ENCODE peak calls at places on chromosomes 2 and 18, in eight cellular contexts. One of them, this sample, is unnamed.

GRCh38 chr2:101368371-101368770 is 18.9 kb downstream of the CREG2 start:
- DNase-seq in stimulated activated naive CD8-positive, alpha-beta T cell treated with anti-CD3 and anti-CD28 coated beads, Interleukin-15, Interleukin-2, amounts not matched to agents 100 U/mL and 50 U/mL, for 24 hours: no peak
- DNase-seq in activated naive CD8-positive, alpha-beta T cell treated with anti-CD3 and anti-CD28 coated beads, Interleukin-2, amount 50 U/mL, for 16 hours: no peak
- DNase-seq in Karpas-422: no peak
- DNase-seq in KG1: no peak
- DNase-seq in NCI-H1092: no peak
- DNase-seq in activated T-helper 1 cell treated with Interleukin-2 at 50 U/mL for 16 hours: no peak
- DNase-seq in HT1080: no peak
- DNase-seq in this sample: no peak

GRCh38 chr18:58721586-58722160 is 50.4 kb downstream of the MALT1 start:
- DNase-seq in stimulated activated naive CD8-positive, alpha-beta T cell treated with anti-CD3 and anti-CD28 coated beads, Interleukin-15, Interleukin-2, amounts not matched to agents 100 U/mL and 50 U/mL, for 24 hours: no peak
- DNase-seq in activated naive CD8-positive, alpha-beta T cell treated with anti-CD3 and anti-CD28 coated beads, Interleukin-2, amount 50 U/mL, for 16 hours: no peak
- DNase-seq in Karpas-422: no peak
- DNase-seq in KG1: no peak
- DNase-seq in NCI-H1092: no peak
- DNase-seq in activated T-helper 1 cell treated with Interleukin-2 at 50 U/mL for 16 hours: no peak
- DNase-seq in HT1080: no peak
- DNase-seq in this sample: no peak

GRCh38 chr2:68368657-68369339 is 3.7 kb downstream of the PLEK start:
- DNase-seq in stimulated activated naive CD8-positive, alpha-beta T cell treated with anti-CD3 and anti-CD28 coated beads, Interleukin-15, Interleukin-2, amounts not matched to agents 100 U/mL and 50 U/mL, for 24 hours: no peak
- DNase-seq in activated naive CD8-positive, alpha-beta T cell treated with anti-CD3 and anti-CD28 coated beads, Interleukin-2, amount 50 U/mL, for 16 hours: no peak
- DNase-seq in Karpas-422: peak; percentile 54
- DNase-seq in KG1: no peak
- DNase-seq in NCI-H1092: no peak
- DNase-seq in activated T-helper 1 cell treated with Interleukin-2 at 50 U/mL for 16 hours: no peak
- DNase-seq in HT1080: peak; percentile 87
- DNase-seq in this sample: no peak

GRCh38 chr2:232075859-232076258 is 114.3 kb downstream of the DIS3L2 start:
- DNase-seq in stimulated activated naive CD8-positive, alpha-beta T cell treated with anti-CD3 and anti-CD28 coated beads, Interleukin-15, Interleukin-2, amounts not matched to agents 100 U/mL and 50 U/mL, for 24 hours: no peak
- DNase-seq in activated naive CD8-positive, alpha-beta T cell treated with anti-CD3 and anti-CD28 coated beads, Interleukin-2, amount 50 U/mL, for 16 hours: no peak
- DNase-seq in Karpas-422: no peak
- DNase-seq in KG1: no peak
- DNase-seq in NCI-H1092: no peak
- DNase-seq in activated T-helper 1 cell treated with Interleukin-2 at 50 U/mL for 16 hours: no peak
- DNase-seq in HT1080: no peak
- DNase-seq in this sample: no peak

GRCh38 chr18:49073431-49073830 is 122.7 kb upstream of the SMAD7 start:
- DNase-seq in stimulated activated naive CD8-positive, alpha-beta T cell treated with anti-CD3 and anti-CD28 coated beads, Interleukin-15, Interleukin-2, amounts not matched to agents 100 U/mL and 50 U/mL, for 24 hours: no peak
- DNase-seq in activated naive CD8-positive, alpha-beta T cell treated with anti-CD3 and anti-CD28 coated beads, Interleukin-2, amount 50 U/mL, for 16 hours: no peak
- DNase-seq in Karpas-422: no peak
- DNase-seq in KG1: no peak
- DNase-seq in NCI-H1092: no peak
- DNase-seq in activated T-helper 1 cell treated with Interleukin-2 at 50 U/mL for 16 hours: no peak
- DNase-seq in HT1080: no peak
- DNase-seq in this sample: no peak

GRCh38 chr2:232076736-232077135 is 115.2 kb downstream of the DIS3L2 start:
- DNase-seq in stimulated activated naive CD8-positive, alpha-beta T cell treated with anti-CD3 and anti-CD28 coated beads, Interleukin-15, Interleukin-2, amounts not matched to agents 100 U/mL and 50 U/mL, for 24 hours: no peak
- DNase-seq in activated naive CD8-positive, alpha-beta T cell treated with anti-CD3 and anti-CD28 coated beads, Interleukin-2, amount 50 U/mL, for 16 hours: no peak
- DNase-seq in Karpas-422: no peak
- DNase-seq in KG1: no peak
- DNase-seq in NCI-H1092: no peak
- DNase-seq in activated T-helper 1 cell treated with Interleukin-2 at 50 U/mL for 16 hours: no peak
- DNase-seq in HT1080: no peak
- DNase-seq in this sample: no peak

GRCh38 chr18:43314931-43315330 is 37.6 kb upstream of the SYT4 start:
- DNase-seq in stimulated activated naive CD8-positive, alpha-beta T cell treated with anti-CD3 and anti-CD28 coated beads, Interleukin-15, Interleukin-2, amounts not matched to agents 100 U/mL and 50 U/mL, for 24 hours: no peak
- DNase-seq in activated naive CD8-positive, alpha-beta T cell treated with anti-CD3 and anti-CD28 coated beads, Interleukin-2, amount 50 U/mL, for 16 hours: no peak
- DNase-seq in Karpas-422: no peak
- DNase-seq in KG1: no peak
- DNase-seq in NCI-H1092: no peak
- DNase-seq in activated T-helper 1 cell treated with Interleukin-2 at 50 U/mL for 16 hours: no peak
- DNase-seq in HT1080: peak; percentile 2
- DNase-seq in this sample: no peak

GRCh38 chr2:236935656-236936445 is 149.8 kb upstream of the COPS8 start:
- DNase-seq in stimulated activated naive CD8-positive, alpha-beta T cell treated with anti-CD3 and anti-CD28 coated beads, Interleukin-15, Interleukin-2, amounts not matched to agents 100 U/mL and 50 U/mL, for 24 hours: no peak
- DNase-seq in activated naive CD8-positive, alpha-beta T cell treated with anti-CD3 and anti-CD28 coated beads, Interleukin-2, amount 50 U/mL, for 16 hours: no peak
- DNase-seq in Karpas-422: no peak
- DNase-seq in KG1: no peak
- DNase-seq in NCI-H1092: no peak
- DNase-seq in activated T-helper 1 cell treated with Interleukin-2 at 50 U/mL for 16 hours: no peak
- DNase-seq in HT1080: no peak
- DNase-seq in this sample: no peak

GRCh38 chr18:29749699-29750098 is 1292.8 kb downstream of the DSC3 start:
- DNase-seq in stimulated activated naive CD8-positive, alpha-beta T cell treated with anti-CD3 and anti-CD28 coated beads, Interleukin-15, Interleukin-2, amounts not matched to agents 100 U/mL and 50 U/mL, for 24 hours: no peak
- DNase-seq in activated naive CD8-positive, alpha-beta T cell treated with anti-CD3 and anti-CD28 coated beads, Interleukin-2, amount 50 U/mL, for 16 hours: no peak
- DNase-seq in Karpas-422: no peak
- DNase-seq in KG1: no peak
- DNase-seq in NCI-H1092: no peak
- DNase-seq in activated T-helper 1 cell treated with Interleukin-2 at 50 U/mL for 16 hours: no peak
- DNase-seq in HT1080: no peak
- DNase-seq in this sample: no peak

GRCh38 chr2:209472871-209473270 is 49.0 kb downstream of the MAP2 start:
- DNase-seq in stimulated activated naive CD8-positive, alpha-beta T cell treated with anti-CD3 and anti-CD28 coated beads, Interleukin-15, Interleukin-2, amounts not matched to agents 100 U/mL and 50 U/mL, for 24 hours: no peak
- DNase-seq in activated naive CD8-positive, alpha-beta T cell treated with anti-CD3 and anti-CD28 coated beads, Interleukin-2, amount 50 U/mL, for 16 hours: no peak
- DNase-seq in Karpas-422: no peak
- DNase-seq in KG1: no peak
- DNase-seq in NCI-H1092: no peak
- DNase-seq in activated T-helper 1 cell treated with Interleukin-2 at 50 U/mL for 16 hours: no peak
- DNase-seq in HT1080: peak; percentile 18
- DNase-seq in this sample: no peak

GRCh38 chr18:33446604-33447003 is 6.1 kb upstream of the CCDC178 start:
- DNase-seq in stimulated activated naive CD8-positive, alpha-beta T cell treated with anti-CD3 and anti-CD28 coated beads, Interleukin-15, Interleukin-2, amounts not matched to agents 100 U/mL and 50 U/mL, for 24 hours: no peak
- DNase-seq in activated naive CD8-positive, alpha-beta T cell treated with anti-CD3 and anti-CD28 coated beads, Interleukin-2, amount 50 U/mL, for 16 hours: no peak
- DNase-seq in Karpas-422: no peak
- DNase-seq in KG1: no peak
- DNase-seq in NCI-H1092: no peak
- DNase-seq in activated T-helper 1 cell treated with Interleukin-2 at 50 U/mL for 16 hours: no peak
- DNase-seq in HT1080: no peak
- DNase-seq in this sample: no peak

GRCh38 chr18:46320928-46321855 is 217.0 kb downstream of the HAUS1 start:
- DNase-seq in stimulated activated naive CD8-positive, alpha-beta T cell treated with anti-CD3 and anti-CD28 coated beads, Interleukin-15, Interleukin-2, amounts not matched to agents 100 U/mL and 50 U/mL, for 24 hours: no peak
- DNase-seq in activated naive CD8-positive, alpha-beta T cell treated with anti-CD3 and anti-CD28 coated beads, Interleukin-2, amount 50 U/mL, for 16 hours: no peak
- DNase-seq in Karpas-422: no peak
- DNase-seq in KG1: no peak
- DNase-seq in NCI-H1092: no peak
- DNase-seq in activated T-helper 1 cell treated with Interleukin-2 at 50 U/mL for 16 hours: no peak
- DNase-seq in HT1080: peak; percentile 81
- DNase-seq in this sample: no peak

GRCh38 chr2:85924522-85924921 is 35.7 kb upstream of the ST3GAL5 start:
- DNase-seq in stimulated activated naive CD8-positive, alpha-beta T cell treated with anti-CD3 and anti-CD28 coated beads, Interleukin-15, Interleukin-2, amounts not matched to agents 100 U/mL and 50 U/mL, for 24 hours: no peak
- DNase-seq in activated naive CD8-positive, alpha-beta T cell treated with anti-CD3 and anti-CD28 coated beads, Interleukin-2, amount 50 U/mL, for 16 hours: no peak
- DNase-seq in Karpas-422: no peak
- DNase-seq in KG1: no peak
- DNase-seq in NCI-H1092: no peak
- DNase-seq in activated T-helper 1 cell treated with Interleukin-2 at 50 U/mL for 16 hours: no peak
- DNase-seq in HT1080: peak; percentile 66
- DNase-seq in this sample: no peak

GRCh38 chr18:58253871-58254270 is 209.8 kb downstream of the NEDD4L start:
- DNase-seq in stimulated activated naive CD8-positive, alpha-beta T cell treated with anti-CD3 and anti-CD28 coated beads, Interleukin-15, Interleukin-2, amounts not matched to agents 100 U/mL and 50 U/mL, for 24 hours: no peak
- DNase-seq in activated naive CD8-positive, alpha-beta T cell treated with anti-CD3 and anti-CD28 coated beads, Interleukin-2, amount 50 U/mL, for 16 hours: no peak
- DNase-seq in Karpas-422: no peak
- DNase-seq in KG1: no peak
- DNase-seq in NCI-H1092: no peak
- DNase-seq in activated T-helper 1 cell treated with Interleukin-2 at 50 U/mL for 16 hours: no peak
- DNase-seq in HT1080: no peak
- DNase-seq in this sample: no peak

GRCh38 chr2:240396623-240397541 is 38.6 kb upstream of the GPC1 start:
- DNase-seq in stimulated activated naive CD8-positive, alpha-beta T cell treated with anti-CD3 and anti-CD28 coated beads, Interleukin-15, Interleukin-2, amounts not matched to agents 100 U/mL and 50 U/mL, for 24 hours: no peak
- DNase-seq in activated naive CD8-positive, alpha-beta T cell treated with anti-CD3 and anti-CD28 coated beads, Interleukin-2, amount 50 U/mL, for 16 hours: no peak
- DNase-seq in Karpas-422: no peak
- DNase-seq in KG1: no peak
- DNase-seq in NCI-H1092: no peak
- DNase-seq in activated T-helper 1 cell treated with Interleukin-2 at 50 U/mL for 16 hours: no peak
- DNase-seq in HT1080: no peak
- DNase-seq in this sample: no peak

GRCh38 chr18:79613186-79613931 is 66.2 kb upstream of the CTDP1 start:
- DNase-seq in stimulated activated naive CD8-positive, alpha-beta T cell treated with anti-CD3 and anti-CD28 coated beads, Interleukin-15, Interleukin-2, amounts not matched to agents 100 U/mL and 50 U/mL, for 24 hours: no peak
- DNase-seq in activated naive CD8-positive, alpha-beta T cell treated with anti-CD3 and anti-CD28 coated beads, Interleukin-2, amount 50 U/mL, for 16 hours: no peak
- DNase-seq in Karpas-422: no peak
- DNase-seq in KG1: no peak
- DNase-seq in NCI-H1092: no peak
- DNase-seq in activated T-helper 1 cell treated with Interleukin-2 at 50 U/mL for 16 hours: no peak
- DNase-seq in HT1080: no peak
- DNase-seq in this sample: no peak

GRCh38 chr2:231680284-231680991 is 27.9 kb upstream of the PTMA start:
- DNase-seq in stimulated activated naive CD8-positive, alpha-beta T cell treated with anti-CD3 and anti-CD28 coated beads, Interleukin-15, Interleukin-2, amounts not matched to agents 100 U/mL and 50 U/mL, for 24 hours: no peak
- DNase-seq in activated naive CD8-positive, alpha-beta T cell treated with anti-CD3 and anti-CD28 coated beads, Interleukin-2, amount 50 U/mL, for 16 hours: no peak
- DNase-seq in Karpas-422: peak; percentile 44
- DNase-seq in KG1: no peak
- DNase-seq in NCI-H1092: no peak
- DNase-seq in activated T-helper 1 cell treated with Interleukin-2 at 50 U/mL for 16 hours: no peak
- DNase-seq in HT1080: no peak
- DNase-seq in this sample: no peak

GRCh38 chr18:36786686-36787085 is 42.1 kb downstream of the TPGS2 start:
- DNase-seq in stimulated activated naive CD8-positive, alpha-beta T cell treated with anti-CD3 and anti-CD28 coated beads, Interleukin-15, Interleukin-2, amounts not matched to agents 100 U/mL and 50 U/mL, for 24 hours: no peak
- DNase-seq in activated naive CD8-positive, alpha-beta T cell treated with anti-CD3 and anti-CD28 coated beads, Interleukin-2, amount 50 U/mL, for 16 hours: no peak
- DNase-seq in Karpas-422: no peak
- DNase-seq in KG1: no peak
- DNase-seq in NCI-H1092: no peak
- DNase-seq in activated T-helper 1 cell treated with Interleukin-2 at 50 U/mL for 16 hours: no peak
- DNase-seq in HT1080: peak; percentile 45
- DNase-seq in this sample: no peak

GRCh38 chr2:9473985-9474360 is 378 bp upstream of the IAH1 start:
- DNase-seq in stimulated activated naive CD8-positive, alpha-beta T cell treated with anti-CD3 and anti-CD28 coated beads, Interleukin-15, Interleukin-2, amounts not matched to agents 100 U/mL and 50 U/mL, for 24 hours: peak; percentile 62
- DNase-seq in activated naive CD8-positive, alpha-beta T cell treated with anti-CD3 and anti-CD28 coated beads, Interleukin-2, amount 50 U/mL, for 16 hours: peak; percentile 28
- DNase-seq in Karpas-422: peak; percentile 78
- DNase-seq in KG1: no peak
- DNase-seq in NCI-H1092: peak; percentile 16
- DNase-seq in activated T-helper 1 cell treated with Interleukin-2 at 50 U/mL for 16 hours: peak; percentile 58
- DNase-seq in HT1080: no peak
- DNase-seq in this sample: no peak

GRCh38 chr2:28661589-28662001 is 90.0 kb upstream of the PPP1CB start:
- DNase-seq in stimulated activated naive CD8-positive, alpha-beta T cell treated with anti-CD3 and anti-CD28 coated beads, Interleukin-15, Interleukin-2, amounts not matched to agents 100 U/mL and 50 U/mL, for 24 hours: no peak
- DNase-seq in activated naive CD8-positive, alpha-beta T cell treated with anti-CD3 and anti-CD28 coated beads, Interleukin-2, amount 50 U/mL, for 16 hours: no peak
- DNase-seq in Karpas-422: no peak
- DNase-seq in KG1: no peak
- DNase-seq in NCI-H1092: peak; percentile 2
- DNase-seq in activated T-helper 1 cell treated with Interleukin-2 at 50 U/mL for 16 hours: no peak
- DNase-seq in HT1080: peak; percentile 85
- DNase-seq in this sample: no peak

GRCh38 chr2:156306821-156307220 is 25.7 kb downstream of the NR4A2 start:
- DNase-seq in stimulated activated naive CD8-positive, alpha-beta T cell treated with anti-CD3 and anti-CD28 coated beads, Interleukin-15, Interleukin-2, amounts not matched to agents 100 U/mL and 50 U/mL, for 24 hours: no peak
- DNase-seq in activated naive CD8-positive, alpha-beta T cell treated with anti-CD3 and anti-CD28 coated beads, Interleukin-2, amount 50 U/mL, for 16 hours: no peak
- DNase-seq in Karpas-422: no peak
- DNase-seq in KG1: no peak
- DNase-seq in NCI-H1092: no peak
- DNase-seq in activated T-helper 1 cell treated with Interleukin-2 at 50 U/mL for 16 hours: no peak
- DNase-seq in HT1080: no peak
- DNase-seq in this sample: no peak

GRCh38 chr18:77080283-77080682 is 52.3 kb downstream of the MBP start:
- DNase-seq in stimulated activated naive CD8-positive, alpha-beta T cell treated with anti-CD3 and anti-CD28 coated beads, Interleukin-15, Interleukin-2, amounts not matched to agents 100 U/mL and 50 U/mL, for 24 hours: no peak
- DNase-seq in activated naive CD8-positive, alpha-beta T cell treated with anti-CD3 and anti-CD28 coated beads, Interleukin-2, amount 50 U/mL, for 16 hours: no peak
- DNase-seq in Karpas-422: peak; percentile 83
- DNase-seq in KG1: no peak
- DNase-seq in NCI-H1092: no peak
- DNase-seq in activated T-helper 1 cell treated with Interleukin-2 at 50 U/mL for 16 hours: no peak
- DNase-seq in HT1080: no peak
- DNase-seq in this sample: no peak

GRCh38 chr2:178194600-178195389 is 483 bp downstream of the OSBPL6 start:
- DNase-seq in stimulated activated naive CD8-positive, alpha-beta T cell treated with anti-CD3 and anti-CD28 coated beads, Interleukin-15, Interleukin-2, amounts not matched to agents 100 U/mL and 50 U/mL, for 24 hours: peak; percentile 32
- DNase-seq in activated naive CD8-positive, alpha-beta T cell treated with anti-CD3 and anti-CD28 coated beads, Interleukin-2, amount 50 U/mL, for 16 hours: no peak
- DNase-seq in Karpas-422: no peak
- DNase-seq in KG1: no peak
- DNase-seq in NCI-H1092: peak; percentile 1
- DNase-seq in activated T-helper 1 cell treated with Interleukin-2 at 50 U/mL for 16 hours: no peak
- DNase-seq in HT1080: peak; percentile 60
- DNase-seq in this sample: no peak

GRCh38 chr2:124088621-124089020 is 63.5 kb downstream of the CNTNAP5 start:
- DNase-seq in stimulated activated naive CD8-positive, alpha-beta T cell treated with anti-CD3 and anti-CD28 coated beads, Interleukin-15, Interleukin-2, amounts not matched to agents 100 U/mL and 50 U/mL, for 24 hours: no peak
- DNase-seq in activated naive CD8-positive, alpha-beta T cell treated with anti-CD3 and anti-CD28 coated beads, Interleukin-2, amount 50 U/mL, for 16 hours: no peak
- DNase-seq in Karpas-422: no peak
- DNase-seq in KG1: no peak
- DNase-seq in NCI-H1092: no peak
- DNase-seq in activated T-helper 1 cell treated with Interleukin-2 at 50 U/mL for 16 hours: no peak
- DNase-seq in HT1080: no peak
- DNase-seq in this sample: no peak

GRCh38 chr2:102708847-102709559 is 52.8 kb upstream of the TMEM182 start:
- DNase-seq in stimulated activated naive CD8-positive, alpha-beta T cell treated with anti-CD3 and anti-CD28 coated beads, Interleukin-15, Interleukin-2, amounts not matched to agents 100 U/mL and 50 U/mL, for 24 hours: no peak
- DNase-seq in activated naive CD8-positive, alpha-beta T cell treated with anti-CD3 and anti-CD28 coated beads, Interleukin-2, amount 50 U/mL, for 16 hours: no peak
- DNase-seq in Karpas-422: no peak
- DNase-seq in KG1: no peak
- DNase-seq in NCI-H1092: no peak
- DNase-seq in activated T-helper 1 cell treated with Interleukin-2 at 50 U/mL for 16 hours: no peak
- DNase-seq in HT1080: peak; percentile 81
- DNase-seq in this sample: no peak

GRCh38 chr18:38790303-38790702 is 1224.7 kb upstream of the CELF4 start:
- DNase-seq in stimulated activated naive CD8-positive, alpha-beta T cell treated with anti-CD3 and anti-CD28 coated beads, Interleukin-15, Interleukin-2, amounts not matched to agents 100 U/mL and 50 U/mL, for 24 hours: no peak
- DNase-seq in activated naive CD8-positive, alpha-beta T cell treated with anti-CD3 and anti-CD28 coated beads, Interleukin-2, amount 50 U/mL, for 16 hours: no peak
- DNase-seq in Karpas-422: peak; percentile 47
- DNase-seq in KG1: no peak
- DNase-seq in NCI-H1092: no peak
- DNase-seq in activated T-helper 1 cell treated with Interleukin-2 at 50 U/mL for 16 hours: no peak
- DNase-seq in HT1080: peak; percentile 27
- DNase-seq in this sample: no peak

GRCh38 chr2:45170976-45171514 is 161.8 kb upstream of the SIX2 start:
- DNase-seq in stimulated activated naive CD8-positive, alpha-beta T cell treated with anti-CD3 and anti-CD28 coated beads, Interleukin-15, Interleukin-2, amounts not matched to agents 100 U/mL and 50 U/mL, for 24 hours: no peak
- DNase-seq in activated naive CD8-positive, alpha-beta T cell treated with anti-CD3 and anti-CD28 coated beads, Interleukin-2, amount 50 U/mL, for 16 hours: no peak
- DNase-seq in Karpas-422: no peak
- DNase-seq in KG1: no peak
- DNase-seq in NCI-H1092: no peak
- DNase-seq in activated T-helper 1 cell treated with Interleukin-2 at 50 U/mL for 16 hours: no peak
- DNase-seq in HT1080: no peak
- DNase-seq in this sample: no peak

GRCh38 chr18:21000667-21001066 is 110.9 kb downstream of the ROCK1 start:
- DNase-seq in stimulated activated naive CD8-positive, alpha-beta T cell treated with anti-CD3 and anti-CD28 coated beads, Interleukin-15, Interleukin-2, amounts not matched to agents 100 U/mL and 50 U/mL, for 24 hours: no peak
- DNase-seq in activated naive CD8-positive, alpha-beta T cell treated with anti-CD3 and anti-CD28 coated beads, Interleukin-2, amount 50 U/mL, for 16 hours: no peak
- DNase-seq in Karpas-422: no peak
- DNase-seq in KG1: no peak
- DNase-seq in NCI-H1092: no peak
- DNase-seq in activated T-helper 1 cell treated with Interleukin-2 at 50 U/mL for 16 hours: no peak
- DNase-seq in HT1080: peak; percentile 9
- DNase-seq in this sample: no peak

GRCh38 chr2:122236152-122236892 is 480.9 kb downstream of the TSN start:
- DNase-seq in stimulated activated naive CD8-positive, alpha-beta T cell treated with anti-CD3 and anti-CD28 coated beads, Interleukin-15, Interleukin-2, amounts not matched to agents 100 U/mL and 50 U/mL, for 24 hours: no peak
- DNase-seq in activated naive CD8-positive, alpha-beta T cell treated with anti-CD3 and anti-CD28 coated beads, Interleukin-2, amount 50 U/mL, for 16 hours: no peak
- DNase-seq in Karpas-422: no peak
- DNase-seq in KG1: no peak
- DNase-seq in NCI-H1092: no peak
- DNase-seq in activated T-helper 1 cell treated with Interleukin-2 at 50 U/mL for 16 hours: no peak
- DNase-seq in HT1080: peak; percentile 96
- DNase-seq in this sample: no peak

GRCh38 chr2:173607601-173608311 is 253.1 kb downstream of the CDCA7 start:
- DNase-seq in stimulated activated naive CD8-positive, alpha-beta T cell treated with anti-CD3 and anti-CD28 coated beads, Interleukin-15, Interleukin-2, amounts not matched to agents 100 U/mL and 50 U/mL, for 24 hours: no peak
- DNase-seq in activated naive CD8-positive, alpha-beta T cell treated with anti-CD3 and anti-CD28 coated beads, Interleukin-2, amount 50 U/mL, for 16 hours: no peak
- DNase-seq in Karpas-422: no peak
- DNase-seq in KG1: no peak
- DNase-seq in NCI-H1092: peak; percentile 7
- DNase-seq in activated T-helper 1 cell treated with Interleukin-2 at 50 U/mL for 16 hours: no peak
- DNase-seq in HT1080: no peak
- DNase-seq in this sample: no peak

GRCh38 chr2:200713704-200714064 is 98.0 kb upstream of the BZW1 start:
- DNase-seq in stimulated activated naive CD8-positive, alpha-beta T cell treated with anti-CD3 and anti-CD28 coated beads, Interleukin-15, Interleukin-2, amounts not matched to agents 100 U/mL and 50 U/mL, for 24 hours: peak; percentile 46
- DNase-seq in activated naive CD8-positive, alpha-beta T cell treated with anti-CD3 and anti-CD28 coated beads, Interleukin-2, amount 50 U/mL, for 16 hours: no peak
- DNase-seq in Karpas-422: no peak
- DNase-seq in KG1: no peak
- DNase-seq in NCI-H1092: no peak
- DNase-seq in activated T-helper 1 cell treated with Interleukin-2 at 50 U/mL for 16 hours: no peak
- DNase-seq in HT1080: no peak
- DNase-seq in this sample: no peak

GRCh38 chr2:140509765-140510164 is 1621.1 kb downstream of the LRP1B start:
- DNase-seq in stimulated activated naive CD8-positive, alpha-beta T cell treated with anti-CD3 and anti-CD28 coated beads, Interleukin-15, Interleukin-2, amounts not matched to agents 100 U/mL and 50 U/mL, for 24 hours: no peak
- DNase-seq in activated naive CD8-positive, alpha-beta T cell treated with anti-CD3 and anti-CD28 coated beads, Interleukin-2, amount 50 U/mL, for 16 hours: no peak
- DNase-seq in Karpas-422: no peak
- DNase-seq in KG1: no peak
- DNase-seq in NCI-H1092: no peak
- DNase-seq in activated T-helper 1 cell treated with Interleukin-2 at 50 U/mL for 16 hours: no peak
- DNase-seq in HT1080: no peak
- DNase-seq in this sample: no peak